ENCODE peak calls at places on chromosomes 13 and 19, in eight cellular contexts. One of them, this sample, is unnamed.

GRCh38 chr19:1315470-1316166 is 29.9 kb downstream of the EFNA2 start:
- DNase-seq in tibial artery: no peak
- DNase-seq in CD8-positive, alpha-beta T cell: no peak
- DNase-seq in AG09309: no peak
- DNase-seq in heart left ventricle: peak
- DNase-seq in mesenchymal stem cell: peak
- DNase-seq in heart right ventricle: peak
- DNase-seq in CD8-positive, alpha-beta memory T cell: peak
- DNase-seq in this sample: no peak

GRCh38 chr13:38376551-38376950 is 26.9 kb downstream of the UFM1 start:
- DNase-seq in tibial artery: no peak
- DNase-seq in CD8-positive, alpha-beta T cell: no peak
- DNase-seq in AG09309: no peak
- DNase-seq in heart left ventricle: no peak
- DNase-seq in mesenchymal stem cell: no peak
- DNase-seq in heart right ventricle: no peak
- DNase-seq in CD8-positive, alpha-beta memory T cell: no peak
- DNase-seq in this sample: no peak

GRCh38 chr13:80084086-80084676 is 256.7 kb downstream of the SPRY2 start:
- DNase-seq in tibial artery: no peak
- DNase-seq in CD8-positive, alpha-beta T cell: no peak
- DNase-seq in AG09309: peak
- DNase-seq in heart left ventricle: no peak
- DNase-seq in mesenchymal stem cell: peak
- DNase-seq in heart right ventricle: no peak
- DNase-seq in CD8-positive, alpha-beta memory T cell: no peak
- DNase-seq in this sample: no peak

GRCh38 chr13:99086869-99087129 is 108.9 kb upstream of the DOCK9 start:
- DNase-seq in tibial artery: no peak
- DNase-seq in CD8-positive, alpha-beta T cell: no peak
- DNase-seq in AG09309: no peak
- DNase-seq in heart left ventricle: no peak
- DNase-seq in mesenchymal stem cell: no peak
- DNase-seq in heart right ventricle: no peak
- DNase-seq in CD8-positive, alpha-beta memory T cell: peak
- DNase-seq in this sample: no peak

GRCh38 chr13:94192576-94192975 is 286.9 kb downstream of the DCT start:
- DNase-seq in tibial artery: no peak
- DNase-seq in CD8-positive, alpha-beta T cell: no peak
- DNase-seq in AG09309: no peak
- DNase-seq in heart left ventricle: peak
- DNase-seq in mesenchymal stem cell: no peak
- DNase-seq in heart right ventricle: no peak
- DNase-seq in CD8-positive, alpha-beta memory T cell: no peak
- DNase-seq in this sample: no peak

GRCh38 chr13:113051641-113052040 is 54.0 kb upstream of the F7 start:
- DNase-seq in tibial artery: no peak
- DNase-seq in CD8-positive, alpha-beta T cell: no peak
- DNase-seq in AG09309: no peak
- DNase-seq in heart left ventricle: no peak
- DNase-seq in mesenchymal stem cell: no peak
- DNase-seq in heart right ventricle: peak
- DNase-seq in CD8-positive, alpha-beta memory T cell: no peak
- DNase-seq in this sample: no peak

GRCh38 chr13:113064000-113064533 is 41.5 kb upstream of the F7 start:
- DNase-seq in tibial artery: no peak
- DNase-seq in CD8-positive, alpha-beta T cell: no peak
- DNase-seq in AG09309: no peak
- DNase-seq in heart left ventricle: peak
- DNase-seq in mesenchymal stem cell: no peak
- DNase-seq in heart right ventricle: peak
- DNase-seq in CD8-positive, alpha-beta memory T cell: no peak
- DNase-seq in this sample: no peak

GRCh38 chr19:37997911-37998344 is 90.9 kb downstream of the SIPA1L3 start:
- DNase-seq in tibial artery: no peak
- DNase-seq in CD8-positive, alpha-beta T cell: no peak
- DNase-seq in AG09309: peak
- DNase-seq in heart left ventricle: no peak
- DNase-seq in mesenchymal stem cell: peak
- DNase-seq in heart right ventricle: no peak
- DNase-seq in CD8-positive, alpha-beta memory T cell: no peak
- DNase-seq in this sample: no peak

GRCh38 chr13:85543144-85543543 is 256.1 kb downstream of the SLITRK6 start:
- DNase-seq in tibial artery: no peak
- DNase-seq in CD8-positive, alpha-beta T cell: no peak
- DNase-seq in AG09309: no peak
- DNase-seq in heart left ventricle: no peak
- DNase-seq in mesenchymal stem cell: no peak
- DNase-seq in heart right ventricle: no peak
- DNase-seq in CD8-positive, alpha-beta memory T cell: no peak
- DNase-seq in this sample: no peak

GRCh38 chr19:29287061-29287460 is 74.1 kb upstream of the UQCRFS1 start:
- DNase-seq in tibial artery: no peak
- DNase-seq in CD8-positive, alpha-beta T cell: no peak
- DNase-seq in AG09309: no peak
- DNase-seq in heart left ventricle: no peak
- DNase-seq in mesenchymal stem cell: no peak
- DNase-seq in heart right ventricle: no peak
- DNase-seq in CD8-positive, alpha-beta memory T cell: no peak
- DNase-seq in this sample: no peak

GRCh38 chr13:20774746-20775145 is 985 bp upstream of the EEF1AKMT1 start:
- DNase-seq in tibial artery: no peak
- DNase-seq in CD8-positive, alpha-beta T cell: no peak
- DNase-seq in AG09309: no peak
- DNase-seq in heart left ventricle: no peak
- DNase-seq in mesenchymal stem cell: no peak
- DNase-seq in heart right ventricle: no peak
- DNase-seq in CD8-positive, alpha-beta memory T cell: no peak
- DNase-seq in this sample: no peak

GRCh38 chr13:98549006-98549727 is 27.7 kb downstream of the STK24 start:
- DNase-seq in tibial artery: no peak
- DNase-seq in CD8-positive, alpha-beta T cell: no peak
- DNase-seq in AG09309: peak
- DNase-seq in heart left ventricle: no peak
- DNase-seq in mesenchymal stem cell: peak
- DNase-seq in heart right ventricle: no peak
- DNase-seq in CD8-positive, alpha-beta memory T cell: no peak
- DNase-seq in this sample: no peak

GRCh38 chr19:12880551-12881171 is 588 bp downstream of the DNASE2 start:
- DNase-seq in tibial artery: peak
- DNase-seq in CD8-positive, alpha-beta T cell: no peak
- DNase-seq in AG09309: no peak
- DNase-seq in heart left ventricle: peak
- DNase-seq in mesenchymal stem cell: no peak
- DNase-seq in heart right ventricle: peak
- DNase-seq in CD8-positive, alpha-beta memory T cell: no peak
- DNase-seq in this sample: no peak

GRCh38 chr19:15418588-15419412 is at the start of gene AKAP8L:
- DNase-seq in tibial artery: peak
- DNase-seq in CD8-positive, alpha-beta T cell: peak
- DNase-seq in AG09309: peak
- DNase-seq in heart left ventricle: peak
- DNase-seq in mesenchymal stem cell: peak
- DNase-seq in heart right ventricle: peak
- DNase-seq in CD8-positive, alpha-beta memory T cell: peak
- DNase-seq in this sample: peak

GRCh38 chr13:32737111-32737571 is 150.9 kb downstream of the PDS5B start:
- DNase-seq in tibial artery: no peak
- DNase-seq in CD8-positive, alpha-beta T cell: no peak
- DNase-seq in AG09309: no peak
- DNase-seq in heart left ventricle: no peak
- DNase-seq in mesenchymal stem cell: peak
- DNase-seq in heart right ventricle: no peak
- DNase-seq in CD8-positive, alpha-beta memory T cell: peak
- DNase-seq in this sample: peak

GRCh38 chr19:4454952-4455738 is 2.4 kb downstream of the UBXN6 start:
- DNase-seq in tibial artery: peak
- DNase-seq in CD8-positive, alpha-beta T cell: no peak
- DNase-seq in AG09309: no peak
- DNase-seq in heart left ventricle: no peak
- DNase-seq in mesenchymal stem cell: peak
- DNase-seq in heart right ventricle: no peak
- DNase-seq in CD8-positive, alpha-beta memory T cell: no peak
- DNase-seq in this sample: no peak
- H3K4me3 ChIP-seq in tibial artery: no peak
- H3K4me3 ChIP-seq in CD8-positive, alpha-beta T cell: no peak
- H3K4me3 ChIP-seq in AG09309: peak
- H3K4me3 ChIP-seq in heart left ventricle: peak
- H3K4me3 ChIP-seq in mesenchymal stem cell: peak
- H3K4me3 ChIP-seq in heart right ventricle: peak
- H3K4me3 ChIP-seq in CD8-positive, alpha-beta memory T cell: no peak
- H3K4me3 ChIP-seq in this sample: no peak

DNA sequence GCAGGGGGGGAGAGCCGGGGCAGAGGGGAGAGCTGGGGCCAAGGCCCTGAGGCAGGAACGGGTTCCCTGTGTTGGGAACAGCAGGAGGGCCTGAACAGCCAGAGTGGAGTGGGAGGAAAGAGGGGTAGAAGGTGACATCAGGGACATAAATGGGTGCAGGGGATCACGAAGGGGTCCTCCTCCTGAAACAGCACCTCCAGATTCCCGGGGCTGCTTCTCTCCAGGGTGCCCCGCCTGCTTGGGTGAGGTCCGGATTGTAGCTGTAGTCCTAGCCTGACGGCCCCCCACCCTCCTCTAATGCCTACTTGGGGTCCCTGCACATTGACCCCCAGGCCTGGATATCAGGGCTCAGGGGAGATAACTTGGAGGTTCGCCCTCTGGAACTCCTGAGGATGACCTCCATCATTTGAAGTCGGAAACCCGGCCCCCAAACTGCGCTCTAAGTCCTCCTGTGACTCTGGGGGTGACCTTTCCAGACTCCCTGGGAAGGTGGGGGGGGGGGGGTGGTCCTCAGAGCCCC is 473 bp upstream of the SCN1B start:
- DNase-seq in tibial artery: no peak
- DNase-seq in CD8-positive, alpha-beta T cell: no peak
- DNase-seq in AG09309: no peak
- DNase-seq in heart left ventricle: no peak
- DNase-seq in mesenchymal stem cell: peak
- DNase-seq in heart right ventricle: no peak
- DNase-seq in CD8-positive, alpha-beta memory T cell: no peak
- DNase-seq in this sample: no peak
- H3K4me3 ChIP-seq in tibial artery: peak
- H3K4me3 ChIP-seq in CD8-positive, alpha-beta T cell: peak
- H3K4me3 ChIP-seq in AG09309: peak
- H3K4me3 ChIP-seq in heart left ventricle: peak
- H3K4me3 ChIP-seq in mesenchymal stem cell: peak
- H3K4me3 ChIP-seq in heart right ventricle: peak
- H3K4me3 ChIP-seq in CD8-positive, alpha-beta memory T cell: no peak
- H3K4me3 ChIP-seq in this sample: no peak

DNA sequence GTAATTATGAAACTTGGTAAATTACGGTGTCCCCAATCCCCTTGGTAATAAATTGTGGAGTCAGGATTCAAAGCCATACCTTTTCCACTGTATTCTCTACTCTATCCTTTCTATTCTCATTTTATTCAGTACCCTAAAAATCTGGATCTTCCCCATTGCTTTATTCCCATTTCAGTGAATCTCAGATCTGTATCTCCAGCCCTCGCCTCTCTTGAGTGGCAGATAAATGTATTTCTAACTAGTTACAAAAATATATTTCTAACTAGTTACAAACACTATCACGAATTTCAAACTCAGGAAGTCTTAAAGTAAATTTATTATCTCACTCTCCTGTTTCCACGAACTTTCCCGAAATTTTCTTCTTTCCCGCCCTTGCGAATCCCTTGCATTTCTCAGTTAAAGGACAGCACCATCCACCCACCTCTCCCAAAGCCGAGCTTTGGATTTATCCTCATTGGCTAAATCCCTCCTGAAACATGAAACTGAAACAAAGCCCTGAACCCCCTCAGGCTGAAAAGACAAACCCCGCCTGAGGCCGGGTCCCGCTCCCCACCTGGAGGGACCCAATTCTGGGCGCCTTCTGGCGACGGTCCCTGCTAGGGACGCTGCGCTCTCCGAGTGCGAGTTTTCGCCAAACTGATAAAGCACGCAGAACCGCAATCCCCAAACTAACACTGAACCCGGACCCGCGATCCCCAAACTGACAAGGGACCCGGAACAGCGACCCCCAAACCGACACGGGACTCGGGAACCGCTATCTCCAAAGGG is 164.3 kb upstream of the PABPC3 start:
- DNase-seq in tibial artery: no peak
- DNase-seq in CD8-positive, alpha-beta T cell: no peak
- DNase-seq in AG09309: no peak
- DNase-seq in heart left ventricle: no peak
- DNase-seq in mesenchymal stem cell: no peak
- DNase-seq in heart right ventricle: no peak
- DNase-seq in CD8-positive, alpha-beta memory T cell: no peak
- DNase-seq in this sample: no peak
- H3K4me3 ChIP-seq in tibial artery: no peak
- H3K4me3 ChIP-seq in CD8-positive, alpha-beta T cell: no peak
- H3K4me3 ChIP-seq in AG09309: no peak
- H3K4me3 ChIP-seq in heart left ventricle: peak
- H3K4me3 ChIP-seq in mesenchymal stem cell: no peak
- H3K4me3 ChIP-seq in heart right ventricle: no peak
- H3K4me3 ChIP-seq in CD8-positive, alpha-beta memory T cell: no peak
- H3K4me3 ChIP-seq in this sample: no peak

GRCh38 chr19:54045771-54046170 is 17.9 kb downstream of the VSTM1 start:
- DNase-seq in tibial artery: no peak
- DNase-seq in CD8-positive, alpha-beta T cell: no peak
- DNase-seq in AG09309: no peak
- DNase-seq in heart left ventricle: no peak
- DNase-seq in mesenchymal stem cell: no peak
- DNase-seq in heart right ventricle: no peak
- DNase-seq in CD8-positive, alpha-beta memory T cell: no peak
- DNase-seq in this sample: no peak

GRCh38 chr19:54042989-54043388 is 20.7 kb downstream of the VSTM1 start:
- DNase-seq in tibial artery: no peak
- DNase-seq in CD8-positive, alpha-beta T cell: no peak
- DNase-seq in AG09309: no peak
- DNase-seq in heart left ventricle: no peak
- DNase-seq in mesenchymal stem cell: no peak
- DNase-seq in heart right ventricle: no peak
- DNase-seq in CD8-positive, alpha-beta memory T cell: no peak
- DNase-seq in this sample: no peak

GRCh38 chr19:54035215-54036178 is 28.2 kb downstream of the VSTM1 start:
- DNase-seq in tibial artery: no peak
- DNase-seq in CD8-positive, alpha-beta T cell: no peak
- DNase-seq in AG09309: peak
- DNase-seq in heart left ventricle: no peak
- DNase-seq in mesenchymal stem cell: peak
- DNase-seq in heart right ventricle: no peak
- DNase-seq in CD8-positive, alpha-beta memory T cell: no peak
- DNase-seq in this sample: no peak

GRCh38 chr19:54041969-54042606 is 21.6 kb downstream of the VSTM1 start:
- DNase-seq in tibial artery: no peak
- DNase-seq in CD8-positive, alpha-beta T cell: no peak
- DNase-seq in AG09309: no peak
- DNase-seq in heart left ventricle: no peak
- DNase-seq in mesenchymal stem cell: no peak
- DNase-seq in heart right ventricle: no peak
- DNase-seq in CD8-positive, alpha-beta memory T cell: no peak
- DNase-seq in this sample: no peak

DNA sequence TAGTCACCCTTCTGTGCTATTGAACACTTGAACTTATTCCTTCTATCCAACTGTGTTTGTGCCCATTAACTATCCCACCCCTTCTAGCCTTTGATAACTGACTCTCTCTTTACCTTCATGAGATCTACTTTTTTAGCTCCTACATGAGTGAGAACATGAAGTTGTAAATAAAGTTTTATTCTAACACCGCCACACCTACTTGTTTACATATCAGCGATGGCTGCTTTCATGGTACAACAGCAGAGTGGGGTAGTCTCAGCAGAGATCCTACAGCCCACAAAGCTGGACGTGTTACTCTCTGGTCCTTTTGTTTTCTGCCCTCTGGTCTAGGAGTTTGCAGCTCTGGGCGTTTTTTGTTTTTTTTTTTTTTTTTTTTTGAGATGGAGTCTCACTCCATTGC is 23.7 kb downstream of the VSTM1 start:
- DNase-seq in tibial artery: no peak
- DNase-seq in CD8-positive, alpha-beta T cell: no peak
- DNase-seq in AG09309: no peak
- DNase-seq in heart left ventricle: no peak
- DNase-seq in mesenchymal stem cell: no peak
- DNase-seq in heart right ventricle: no peak
- DNase-seq in CD8-positive, alpha-beta memory T cell: no peak
- DNase-seq in this sample: no peak
- H3K4me3 ChIP-seq in tibial artery: no peak
- H3K4me3 ChIP-seq in CD8-positive, alpha-beta T cell: no peak
- H3K4me3 ChIP-seq in AG09309: no peak
- H3K4me3 ChIP-seq in heart left ventricle: no peak
- H3K4me3 ChIP-seq in mesenchymal stem cell: no peak
- H3K4me3 ChIP-seq in heart right ventricle: no peak
- H3K4me3 ChIP-seq in CD8-positive, alpha-beta memory T cell: no peak
- H3K4me3 ChIP-seq in this sample: no peak